ENCODE peak calls at places on chromosomes 2 and 18, in four cellular contexts. Z is NAMALWA; B is stimulated activated CD4-positive, alpha-beta T cell treated with anti-CD3 and anti-CD28 coated beads, Interleukin-15, amount 100 ng/mL, for 48 hours; W is nucleus accumbens. P is an unnamed sample.
A peak's percentile ranks its signal among the peaks of the same experiment; 100 is the strongest.

GRCh38 chr18:33495278-33495677 is 54.8 kb upstream of the CCDC178 start:
- DNase-seq in Z (peak; percentile 25), B (no peak), W (no peak), P (peak; percentile 14)

GRCh38 chr2:44267269-44268258 is 7.7 kb upstream of the SLC3A1 start:
- DNase-seq in Z (no peak), B (no peak), W (no peak), P (no peak)

GRCh38 chr2:195411219-195411687 is 245.8 kb upstream of the SLC39A10 start:
- DNase-seq in Z (no peak), B (no peak), W (no peak), P (no peak)

GRCh38 chr2:110853516-110853915 is 121.1 kb downstream of the ACOXL start:
- DNase-seq in Z (peak; percentile 67), B (no peak), W (no peak), P (no peak)

GRCh38 chr18:76339246-76339620 is 155.8 kb downstream of the ZNF516 start:
- DNase-seq in Z (no peak), B (no peak), W (no peak), P (no peak)

GRCh38 chr2:19120181-19120580 is 238.2 kb downstream of the OSR1 start:
- DNase-seq in Z (no peak), B (no peak), W (no peak), P (no peak)

GRCh38 chr2:203352604-203353255 is 24.5 kb downstream of the ABI2 start:
- DNase-seq in Z (no peak), B (no peak), W (no peak), P (no peak)

GRCh38 chr2:220315098-220315785 is 687.8 kb downstream of the SLC4A3 start:
- DNase-seq in Z (no peak), B (no peak), W (no peak), P (no peak)

GRCh38 chr2:69185807-69186206 is 172.8 kb downstream of the ANTXR1 start:
- DNase-seq in Z (no peak), B (no peak), W (no peak), P (no peak)

GRCh38 chr2:186695081-186695756 is 1.4 kb downstream of the FAM171B start:
- DNase-seq in Z (no peak), B (no peak), W (peak; percentile 16), P (no peak)

GRCh38 chr2:84905181-84906107 is at the start of gene TMSB10:
- DNase-seq in Z (peak; percentile 89), B (peak; percentile 79), W (peak; percentile 65), P (peak; percentile 60)

GRCh38 chr2:237474931-237475703 is 11.9 kb upstream of the MLPH start:
- DNase-seq in Z (peak; percentile 60), B (peak; percentile 48), W (peak; percentile 26), P (peak; percentile 73)

GRCh38 chr2:62939735-62940491 is 110.7 kb upstream of the OTX1 start:
- DNase-seq in Z (no peak), B (no peak), W (no peak), P (peak; percentile 53)

GRCh38 chr2:106868199-106868598 is 17.8 kb downstream of the ST6GAL2 start:
- DNase-seq in Z (peak; percentile 7), B (no peak), W (no peak), P (no peak)

GRCh38 chr2:189698020-189698887 is 23.8 kb downstream of the ANKAR start:
- DNase-seq in Z (peak; percentile 70), B (no peak), W (no peak), P (no peak)

GRCh38 chr2:236946871-236947270 is 138.8 kb upstream of the COPS8 start:
- DNase-seq in Z (no peak), B (no peak), W (no peak), P (no peak)

GRCh38 chr2:28201711-28202180 is 190.9 kb upstream of the FOSL2 start:
- DNase-seq in Z (no peak), B (no peak), W (no peak), P (no peak)

GRCh38 chr18:36635414-36636096 is 193.2 kb downstream of the TPGS2 start:
- DNase-seq in Z (no peak), B (no peak), W (no peak), P (no peak)

GRCh38 chr2:158321264-158321663 is 135.3 kb downstream of the CCDC148 start:
- DNase-seq in Z (no peak), B (no peak), W (no peak), P (peak; percentile 13)

GRCh38 chr2:165369131-165369935 is 100.2 kb upstream of the CSRNP3 start:
- DNase-seq in Z (no peak), B (no peak), W (no peak), P (no peak)

GRCh38 chr2:24492283-24493272 is 1.5 kb downstream of the NCOA1 start:
- DNase-seq in Z (peak; percentile 26), B (no peak), W (no peak), P (no peak)

GRCh38 chr2:204321910-204322765 is 223.1 kb upstream of the PARD3B start:
- DNase-seq in Z (no peak), B (no peak), W (no peak), P (no peak)